ENCODE peak calls at places on chromosomes 12 and 14, in ten cellular contexts. F, Y, H, J, D, C, X, I, L and G are unnamed samples.

GRCh38 chr12:125983094-125983783 is 918.0 kb downstream of the AACS start:
- DNase-seq in J (no peak), F (peak), X (no peak), H (no peak), Y (no peak), D (peak), I (no peak), L (peak), C (peak), G (no peak)

GRCh38 chr14:76872796-76873432 is 46.7 kb downstream of the LRRC74A start:
- DNase-seq in H (peak), J (no peak), X (peak), I (peak), Y (no peak), F (peak), C (peak), L (peak), D (peak), G (peak)

GRCh38 chr12:49916129-49916919 is 12.6 kb upstream of the FAIM2 start:
- DNase-seq in I (no peak), J (no peak), X (no peak), L (no peak), F (no peak), Y (no peak), H (no peak), C (no peak), D (no peak), G (no peak)

GRCh38 chr12:53365245-53365904 is 14.6 kb upstream of the SP1 start:
- DNase-seq in X (peak), Y (no peak), D (peak), L (no peak), F (no peak), H (no peak), C (peak), I (no peak), J (no peak), G (no peak)

GRCh38 chr12:5910790-5911548 is 34.1 kb downstream of the ANO2 start:
- DNase-seq in J (no peak), H (no peak), X (no peak), F (no peak), Y (no peak), D (no peak), C (no peak), I (no peak), L (no peak), G (no peak)

GRCh38 chr12:109771746-109772621 is 58.4 kb downstream of the FAM222A start:
- DNase-seq in F (no peak), J (no peak), H (no peak), X (no peak), C (no peak), D (no peak), L (no peak), I (no peak), Y (no peak), G (no peak)

GRCh38 chr12:10673660-10674384 is at the start of gene STYK1:
- DNase-seq in D (peak), F (peak), H (peak), X (peak), C (peak), J (no peak), Y (no peak), L (peak), I (peak), G (peak)

GRCh38 chr12:6158263-6158662 is 33.8 kb upstream of the VWF start:
- DNase-seq in D (peak), C (no peak), F (no peak), X (no peak), J (no peak), H (no peak), Y (no peak), L (no peak), I (no peak), G (no peak)

GRCh38 chr14:32372154-32372553 is 43.1 kb downstream of the AKAP6 start:
- DNase-seq in D (peak), F (peak), C (peak), X (peak), I (no peak), H (no peak), Y (peak), L (no peak), J (peak), G (no peak)

GRCh38 chr12:3529281-3529680 is 38.3 kb downstream of the PRMT8 start:
- DNase-seq in L (no peak), F (no peak), H (no peak), I (no peak), Y (no peak), C (no peak), J (no peak), X (no peak), D (no peak), G (no peak)

GRCh38 chr14:100950024-100950423 is 46.5 kb upstream of the RTL1 start:
- DNase-seq in F (no peak), D (no peak), J (no peak), X (peak), L (no peak), C (no peak), H (no peak), Y (no peak), I (no peak), G (no peak)

GRCh38 chr14:100436745-100437406 is 113.7 kb downstream of the SLC25A47 start:
- DNase-seq in Y (no peak), I (no peak), C (no peak), F (no peak), J (no peak), X (no peak), H (no peak), D (no peak), L (no peak), G (no peak)

GRCh38 chr12:118358607-118359540 is 13.8 kb downstream of the TAOK3 start:
- DNase-seq in Y (no peak), D (no peak), L (no peak), C (peak), I (no peak), J (no peak), H (no peak), X (no peak), F (no peak), G (peak)

DNA sequence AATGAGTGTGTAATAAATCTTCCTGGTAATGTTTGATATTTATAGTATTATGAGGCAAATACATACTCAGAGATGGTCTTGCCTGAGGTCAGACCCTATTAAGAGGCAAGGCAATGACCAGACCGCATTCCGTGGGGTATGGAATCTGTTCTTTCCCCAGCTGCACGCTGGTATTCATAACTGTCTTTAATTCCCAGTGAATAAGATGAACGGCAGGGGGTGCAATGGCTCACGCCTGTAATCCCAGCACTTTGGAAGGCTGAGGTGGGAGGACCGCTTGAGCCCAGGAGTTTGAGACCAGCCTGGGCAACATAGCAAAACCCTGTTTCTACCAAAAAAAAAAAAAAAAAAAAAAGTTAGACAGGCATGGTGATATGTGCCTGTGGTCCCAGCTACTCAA is 44.6 kb downstream of the ERO1A start:
- DNase-seq in Y (no peak), H (no peak), J (no peak), F (no peak), I (no peak), D (no peak), C (no peak), L (no peak), X (no peak), G (no peak)
- TF ChIP-seq CTCF in Y (peak), H (no peak), J (no peak), F (no peak), I (no peak), D (no peak), C (no peak), L (peak), X (no peak), G (no peak)

GRCh38 chr14:103108749-103109207 is 14.3 kb downstream of the EXOC3L4 start:
- DNase-seq in X (peak), H (no peak), Y (no peak), D (no peak), I (peak), L (peak), J (no peak), F (no peak), C (peak), G (peak)
- TF ChIP-seq CTCF in X (no peak), H (no peak), Y (no peak), D (no peak), I (no peak), L (no peak), J (no peak), F (no peak), C (no peak), G (no peak)

GRCh38 chr12:59023861-59024424 is 103.6 kb upstream of the LRIG3 start:
- DNase-seq in L (no peak), H (no peak), X (no peak), J (no peak), I (no peak), F (no peak), D (no peak), Y (no peak), C (no peak), G (no peak)
- TF ChIP-seq CTCF in L (no peak), H (no peak), X (no peak), J (no peak), I (no peak), F (no peak), D (no peak), Y (no peak), C (no peak), G (no peak)

DNA sequence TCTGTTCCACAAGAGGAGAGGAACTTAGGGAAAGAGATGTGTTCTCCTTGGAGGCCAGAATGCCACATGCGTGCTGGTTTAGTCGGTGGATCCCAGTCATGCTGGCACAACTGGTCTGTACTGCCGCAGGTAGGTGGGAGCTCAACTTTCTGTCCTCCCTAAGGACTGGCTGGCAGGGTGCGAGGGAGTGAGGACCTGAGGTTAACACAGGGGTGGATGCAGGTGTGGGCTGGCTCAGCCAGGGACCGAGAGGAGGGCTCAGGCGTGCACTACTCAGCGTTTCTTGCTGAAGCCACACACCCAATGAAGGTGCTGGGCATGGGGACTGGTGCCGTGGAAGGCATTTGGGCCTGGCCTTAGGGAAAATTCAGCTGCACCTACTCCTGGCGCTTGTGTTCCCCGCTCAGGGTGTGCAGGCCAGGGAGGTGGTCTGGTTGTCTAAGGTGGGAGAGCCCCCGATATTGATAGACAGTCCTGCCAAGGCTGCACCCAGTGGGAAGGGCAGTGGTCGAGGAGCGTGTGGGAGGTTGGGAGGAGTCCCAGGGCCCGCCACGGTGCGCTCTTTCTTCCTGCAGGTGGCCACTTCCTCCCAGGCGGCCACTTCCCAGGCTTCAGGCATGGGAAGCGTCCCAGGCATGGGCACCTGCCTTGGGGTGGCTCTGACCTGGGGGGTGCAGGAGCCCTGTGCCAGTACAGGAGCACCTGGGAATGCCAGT is 138.4 kb downstream of the ADGRD1 start:
- DNase-seq in F (no peak), H (no peak), D (no peak), L (peak), Y (no peak), C (no peak), J (no peak), I (no peak), X (no peak), G (no peak)
- TF ChIP-seq CTCF in F (no peak), H (no peak), D (no peak), L (no peak), Y (no peak), C (no peak), J (no peak), I (no peak), X (no peak), G (no peak)

GRCh38 chr12:20320552-20320951 is 47.8 kb upstream of the PDE3A start:
- DNase-seq in X (no peak), F (no peak), C (no peak), J (no peak), D (no peak), L (no peak), Y (no peak), I (no peak), H (no peak), G (no peak)

GRCh38 chr12:20314325-20314724 is 54.0 kb upstream of the PDE3A start:
- DNase-seq in X (peak), C (no peak), H (no peak), J (no peak), D (peak), Y (no peak), F (no peak), L (no peak), I (no peak), G (no peak)

GRCh38 chr12:20319374-20319773 is 49.0 kb upstream of the PDE3A start:
- DNase-seq in F (no peak), D (no peak), X (no peak), I (no peak), H (no peak), Y (no peak), C (no peak), J (no peak), L (no peak), G (no peak)

GRCh38 chr12:20317554-20317953 is 50.8 kb upstream of the PDE3A start:
- DNase-seq in L (no peak), D (no peak), I (no peak), Y (no peak), C (no peak), J (no peak), H (no peak), F (no peak), X (no peak), G (no peak)
- TF ChIP-seq CTCF in L (no peak), D (no peak), I (no peak), Y (no peak), C (no peak), J (no peak), H (no peak), F (no peak), X (no peak), G (no peak)

GRCh38 chr14:57293851-57294837 is 25.4 kb downstream of the AP5M1 start:
- DNase-seq in Y (no peak), L (no peak), F (no peak), C (no peak), J (no peak), I (no peak), D (peak), X (peak), H (no peak), G (no peak)
- TF ChIP-seq CTCF in Y (peak), L (peak), F (peak), C (peak), J (peak), I (peak), D (peak), X (peak), H (no peak), G (no peak)

DNA sequence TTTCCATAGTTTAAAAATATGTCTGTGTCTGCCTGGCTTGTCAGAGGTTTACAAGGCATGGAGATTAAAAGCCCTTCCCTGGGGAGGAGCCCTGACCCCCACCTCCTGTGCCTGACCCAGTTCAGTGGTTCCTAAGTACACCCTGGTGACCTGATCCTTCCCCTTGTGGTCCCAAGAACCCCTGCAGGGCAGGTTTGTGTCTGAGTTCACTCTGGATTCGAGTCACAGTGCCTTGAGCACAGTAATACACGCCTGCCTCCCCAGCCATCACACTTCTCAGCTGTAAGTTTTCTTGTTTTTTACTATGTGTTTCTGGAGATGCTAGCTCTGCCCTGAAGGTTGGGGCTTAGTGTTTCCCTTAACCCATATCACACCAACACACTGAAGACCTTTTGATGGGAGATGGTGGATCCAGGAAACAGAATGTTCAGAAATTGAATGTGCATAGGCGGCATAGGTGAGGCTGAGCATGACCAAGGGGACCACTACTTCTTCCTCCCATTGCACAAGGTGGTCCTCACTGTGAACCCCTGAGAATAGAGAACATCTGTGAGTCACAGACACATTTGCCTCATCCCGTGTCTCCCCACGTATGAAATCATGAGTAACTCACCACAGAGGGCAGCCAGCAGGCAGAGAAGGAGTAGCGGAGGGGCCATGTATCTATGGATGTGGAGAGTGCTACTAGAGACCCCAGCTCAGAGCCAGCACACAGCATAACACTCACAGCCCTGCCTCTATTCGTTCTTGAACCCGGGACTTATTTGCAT is 962.9 kb downstream of the TMEM121 start:
- DNase-seq in X (no peak), I (no peak), L (no peak), F (no peak), J (no peak), C (no peak), Y (no peak), H (no peak), D (no peak), G (no peak)
- TF ChIP-seq CTCF in X (no peak), I (no peak), L (no peak), F (no peak), J (no peak), C (no peak), Y (no peak), H (no peak), D (no peak), G (no peak)

GRCh38 chr12:15196678-15197267 is 24.4 kb downstream of the RERG start:
- DNase-seq in I (no peak), J (no peak), Y (no peak), F (no peak), H (no peak), C (no peak), D (no peak), X (no peak), L (no peak), G (no peak)
- TF ChIP-seq CTCF in I (no peak), J (no peak), Y (no peak), F (no peak), H (no peak), C (no peak), D (no peak), X (no peak), L (no peak), G (no peak)

GRCh38 chr14:105439710-105440553 is 20.3 kb downstream of the MTA1 start:
- DNase-seq in H (no peak), X (no peak), I (no peak), C (peak), J (no peak), L (no peak), F (no peak), D (no peak), Y (no peak), G (no peak)
- TF ChIP-seq CTCF in H (no peak), X (no peak), I (peak), C (peak), J (no peak), L (no peak), F (no peak), D (no peak), Y (no peak), G (no peak)

DNA sequence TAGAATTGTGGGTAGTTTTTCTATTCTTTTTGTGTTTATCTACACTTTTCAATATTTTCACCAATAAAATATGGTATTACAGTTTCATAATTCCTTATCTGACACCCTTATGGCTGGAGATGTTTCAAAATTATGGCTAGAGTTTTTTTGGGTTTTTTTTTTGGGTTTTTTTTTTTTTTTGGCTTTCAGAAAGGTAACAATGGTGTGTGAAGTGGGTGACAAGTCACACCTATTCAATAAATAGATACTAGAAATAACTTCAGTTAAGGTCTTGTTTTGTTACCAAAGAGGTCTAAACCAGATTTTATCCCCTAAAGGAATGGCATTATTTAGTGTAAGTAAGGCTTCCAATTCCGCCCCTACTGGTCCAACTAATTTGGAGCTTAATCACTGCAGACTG is 19.5 kb downstream of the SPPL3 start:
- DNase-seq in J (no peak), L (no peak), Y (no peak), D (no peak), F (no peak), X (no peak), C (no peak), I (no peak), H (no peak), G (no peak)
- TF ChIP-seq CTCF in J (no peak), L (no peak), Y (no peak), D (no peak), F (no peak), X (no peak), C (no peak), I (no peak), H (no peak), G (no peak)